ENCODE peak calls at places on chromosomes 1 and 21, in five cellular contexts. One of them, this sample, is unnamed.

GRCh38 chr1:195738971-195739650 is 869.1 kb downstream of the KCNT2 start:
- DNase-seq in mucosa of descending colon: no peak
- DNase-seq in hepatocyte: no peak
- DNase-seq in A549: peak; percentile 41
- DNase-seq in GM23338: no peak
- DNase-seq in this sample: no peak

GRCh38 chr1:110203021-110203661 is 7.0 kb upstream of the KCNC4 start:
- DNase-seq in GM23338: peak; percentile 78
- DNase-seq in A549: peak; percentile 63
- DNase-seq in mucosa of descending colon: peak; percentile 93
- DNase-seq in hepatocyte: peak; percentile 77
- DNase-seq in this sample: peak; percentile 84

GRCh38 chr1:90133133-90133532 is 138.2 kb downstream of the ZNF326 start:
- DNase-seq in A549: peak; percentile 31
- DNase-seq in mucosa of descending colon: peak; percentile 76
- DNase-seq in GM23338: peak; percentile 83
- DNase-seq in hepatocyte: peak; percentile 63
- DNase-seq in this sample: peak; percentile 67

GRCh38 chr1:30645807-30646206 is 77.6 kb downstream of the MATN1 start:
- DNase-seq in hepatocyte: no peak
- DNase-seq in A549: no peak
- DNase-seq in GM23338: no peak
- DNase-seq in mucosa of descending colon: no peak
- DNase-seq in this sample: no peak

GRCh38 chr1:44423706-44424546 is 18.9 kb downstream of the RNF220 start:
- DNase-seq in A549: no peak
- DNase-seq in hepatocyte: peak; percentile 23
- DNase-seq in mucosa of descending colon: peak; percentile 81
- DNase-seq in GM23338: peak; percentile 63
- DNase-seq in this sample: peak; percentile 64

GRCh38 chr1:236301958-236302335 is 20.2 kb upstream of the ERO1B start:
- DNase-seq in A549: no peak
- DNase-seq in GM23338: peak; percentile 27
- DNase-seq in hepatocyte: no peak
- DNase-seq in mucosa of descending colon: no peak
- DNase-seq in this sample: no peak

GRCh38 chr1:198909973-198910372 is 271.1 kb downstream of the PTPRC start:
- DNase-seq in hepatocyte: no peak
- DNase-seq in mucosa of descending colon: no peak
- DNase-seq in A549: no peak
- DNase-seq in GM23338: no peak
- DNase-seq in this sample: no peak

GRCh38 chr1:47188901-47189785 is 693 bp downstream of the PDZK1IP1 start:
- DNase-seq in GM23338: no peak
- DNase-seq in hepatocyte: no peak
- DNase-seq in mucosa of descending colon: no peak
- DNase-seq in A549: no peak
- DNase-seq in this sample: peak; percentile 23

GRCh38 chr21:29300547-29301138 is 1.9 kb downstream of the BACH1 start:
- DNase-seq in A549: no peak
- DNase-seq in GM23338: no peak
- DNase-seq in hepatocyte: no peak
- DNase-seq in mucosa of descending colon: no peak
- DNase-seq in this sample: no peak

GRCh38 chr1:235790123-235790522 is 76.6 kb downstream of the LYST start:
- DNase-seq in hepatocyte: no peak
- DNase-seq in mucosa of descending colon: no peak
- DNase-seq in GM23338: no peak
- DNase-seq in A549: no peak
- DNase-seq in this sample: no peak

GRCh38 chr1:244674446-244674845 is 21.5 kb downstream of the DESI2 start:
- DNase-seq in mucosa of descending colon: no peak
- DNase-seq in hepatocyte: no peak
- DNase-seq in GM23338: no peak
- DNase-seq in A549: no peak
- DNase-seq in this sample: no peak

GRCh38 chr1:209743145-209743482 is 12.7 kb upstream of the TRAF3IP3 start:
- DNase-seq in A549: no peak
- DNase-seq in hepatocyte: no peak
- DNase-seq in mucosa of descending colon: no peak
- DNase-seq in GM23338: no peak
- DNase-seq in this sample: no peak

GRCh38 chr1:226884966-226885820 is 14.8 kb downstream of the PSEN2 start:
- DNase-seq in mucosa of descending colon: no peak
- DNase-seq in GM23338: no peak
- DNase-seq in A549: no peak
- DNase-seq in hepatocyte: no peak
- DNase-seq in this sample: no peak

GRCh38 chr1:57843760-57844159 is 419.9 kb upstream of the DAB1 start:
- DNase-seq in mucosa of descending colon: no peak
- DNase-seq in A549: no peak
- DNase-seq in hepatocyte: no peak
- DNase-seq in GM23338: no peak
- DNase-seq in this sample: no peak

GRCh38 chr1:228141082-228141870 is 1.2 kb downstream of the GUK1 start:
- DNase-seq in GM23338: no peak
- DNase-seq in mucosa of descending colon: peak; percentile 62
- DNase-seq in hepatocyte: peak; percentile 19
- DNase-seq in A549: no peak
- DNase-seq in this sample: peak; percentile 52

GRCh38 chr1:218587890-218588289 is 242.8 kb downstream of the TGFB2 start:
- DNase-seq in hepatocyte: no peak
- DNase-seq in GM23338: no peak
- DNase-seq in mucosa of descending colon: no peak
- DNase-seq in A549: no peak
- DNase-seq in this sample: no peak

GRCh38 chr1:218588555-218589172 is 243.5 kb downstream of the TGFB2 start:
- DNase-seq in hepatocyte: no peak
- DNase-seq in A549: no peak
- DNase-seq in GM23338: no peak
- DNase-seq in mucosa of descending colon: no peak
- DNase-seq in this sample: no peak

GRCh38 chr1:218582646-218583045 is 237.5 kb downstream of the TGFB2 start:
- DNase-seq in GM23338: no peak
- DNase-seq in mucosa of descending colon: no peak
- DNase-seq in A549: peak; percentile 33
- DNase-seq in hepatocyte: no peak
- DNase-seq in this sample: no peak

GRCh38 chr1:218585565-218586184 is 240.5 kb downstream of the TGFB2 start:
- DNase-seq in GM23338: peak; percentile 65
- DNase-seq in hepatocyte: peak; percentile 71
- DNase-seq in mucosa of descending colon: no peak
- DNase-seq in A549: peak; percentile 95
- DNase-seq in this sample: no peak

DNA sequence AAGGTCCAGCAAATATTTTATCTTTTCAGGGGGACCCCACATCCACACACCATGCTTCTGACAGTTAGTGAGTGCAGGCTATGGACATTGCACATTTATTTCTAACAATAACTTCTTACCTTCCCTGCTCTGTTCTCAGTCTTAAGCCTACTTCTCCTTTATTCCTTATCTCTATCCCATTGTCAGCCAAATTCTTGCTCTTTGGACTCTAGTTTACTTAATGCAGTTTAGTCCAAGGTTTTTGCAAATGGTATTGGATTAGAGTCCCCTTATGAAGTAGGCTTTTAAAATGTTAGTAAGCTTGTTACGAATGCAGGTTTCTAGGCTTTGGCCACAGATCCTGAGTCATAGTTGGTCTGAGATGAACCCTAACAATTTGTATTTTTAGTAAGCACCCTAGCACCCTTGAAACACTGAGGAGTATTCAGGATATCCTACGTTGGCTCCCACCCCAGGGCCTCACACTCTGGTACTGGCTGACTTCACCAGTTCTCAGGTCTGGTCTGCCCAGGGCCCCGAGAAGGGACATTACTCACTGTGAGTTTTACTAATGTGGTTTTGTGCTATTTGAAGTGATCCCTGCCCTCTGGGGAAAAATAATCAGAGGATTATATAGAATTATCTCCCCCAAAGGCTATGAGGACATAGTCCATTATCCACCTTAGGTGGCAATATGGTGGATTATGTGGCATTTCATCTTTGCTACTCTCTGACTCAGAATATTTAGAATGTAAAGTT is 239.5 kb downstream of the TGFB2 start:
- DNase-seq in mucosa of descending colon: no peak
- DNase-seq in A549: peak; percentile 52
- DNase-seq in GM23338: no peak
- DNase-seq in hepatocyte: no peak
- DNase-seq in this sample: no peak
- H3K4me1 ChIP-seq in mucosa of descending colon: no peaks in the 10 kb centered on the region
- H3K4me1 ChIP-seq in A549: peaks cover 29% of the 10 kb centered on the region
- H3K4me1 ChIP-seq in GM23338: peaks cover 15% of the 10 kb centered on the region
- H3K4me1 ChIP-seq in hepatocyte: peaks cover 22% of the 10 kb centered on the region
- H3K4me1 ChIP-seq in this sample: no peaks in the 10 kb centered on the region

DNA sequence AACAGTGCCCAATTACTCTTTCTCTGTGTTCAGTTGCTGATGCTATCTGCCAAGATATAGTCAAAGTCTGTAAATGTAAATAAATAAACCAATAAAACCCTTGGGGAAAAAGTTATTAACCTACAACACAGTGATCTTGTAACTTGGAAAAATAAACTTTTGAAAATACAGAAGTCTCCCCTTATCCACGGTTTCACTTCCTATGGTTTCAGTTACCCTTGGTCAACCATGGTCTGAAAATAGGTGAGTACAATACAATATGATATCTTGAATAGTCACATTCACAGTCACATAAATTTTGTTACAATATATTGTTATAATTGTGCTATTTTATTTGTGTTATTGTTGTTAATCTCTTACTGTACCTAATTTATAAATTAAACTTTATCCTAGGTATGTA is 501.9 kb downstream of the LMO4 start:
- DNase-seq in hepatocyte: no peak
- DNase-seq in GM23338: no peak
- DNase-seq in A549: no peak
- DNase-seq in mucosa of descending colon: no peak
- DNase-seq in this sample: no peak
- H3K4me1 ChIP-seq in hepatocyte: no peaks in the 10 kb centered on the region
- H3K4me1 ChIP-seq in GM23338: no peaks in the 10 kb centered on the region
- H3K4me1 ChIP-seq in A549: no peaks in the 10 kb centered on the region
- H3K4me1 ChIP-seq in mucosa of descending colon: no peaks in the 10 kb centered on the region
- H3K4me1 ChIP-seq in this sample: no peaks in the 10 kb centered on the region

GRCh38 chr1:172905452-172905851 is 145.3 kb downstream of the TNFSF18 start:
- DNase-seq in hepatocyte: no peak
- DNase-seq in mucosa of descending colon: no peak
- DNase-seq in A549: no peak
- DNase-seq in GM23338: no peak
- DNase-seq in this sample: no peak
- H3K4me1 ChIP-seq in hepatocyte: no peaks in the 10 kb centered on the region
- H3K4me1 ChIP-seq in mucosa of descending colon: no peaks in the 10 kb centered on the region
- H3K4me1 ChIP-seq in A549: peaks cover 42% of the 10 kb centered on the region
- H3K4me1 ChIP-seq in GM23338: no peaks in the 10 kb centered on the region
- H3K4me1 ChIP-seq in this sample: no peaks in the 10 kb centered on the region

DNA sequence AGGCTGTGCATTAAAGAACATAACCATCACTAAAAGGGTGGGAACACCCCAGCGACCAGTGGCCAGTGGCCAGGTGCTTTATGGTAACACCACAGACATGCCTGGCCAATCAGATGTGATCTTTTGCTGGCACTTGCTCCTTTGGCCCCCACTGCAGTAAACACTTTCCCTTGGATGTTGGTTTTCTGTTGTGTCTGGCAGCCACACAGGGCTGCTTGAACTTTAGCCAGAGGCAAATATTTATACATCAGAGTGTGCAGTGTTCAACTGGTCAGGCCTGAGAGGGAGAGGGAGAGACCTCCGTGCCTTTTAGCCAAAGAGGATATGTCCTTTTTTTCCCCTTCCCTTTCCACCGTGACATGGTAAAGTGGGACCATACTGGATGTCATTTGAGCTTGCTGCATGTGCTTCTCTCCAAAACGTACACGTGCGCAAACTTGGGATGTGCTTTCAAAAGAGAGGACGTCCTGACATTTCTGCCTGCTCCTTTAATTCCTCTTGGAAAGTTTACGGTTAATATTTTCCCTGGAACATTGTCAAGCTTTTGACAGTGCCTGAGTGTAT is 101.2 kb downstream of the NFIA start:
- DNase-seq in mucosa of descending colon: peak; percentile 59
- DNase-seq in A549: peak; percentile 13
- DNase-seq in hepatocyte: peak; percentile 49
- DNase-seq in GM23338: no peak
- DNase-seq in this sample: peak; percentile 57
- H3K4me1 ChIP-seq in mucosa of descending colon: no peaks in the 10 kb centered on the region
- H3K4me1 ChIP-seq in A549: peaks cover 40% of the 10 kb centered on the region
- H3K4me1 ChIP-seq in hepatocyte: peaks cover 44% of the 10 kb centered on the region
- H3K4me1 ChIP-seq in GM23338: peaks cover 5% of the 10 kb centered on the region
- H3K4me1 ChIP-seq in this sample: no peaks in the 10 kb centered on the region

GRCh38 chr1:53733447-53733931 is 5.5 kb downstream of the GLIS1 start:
- DNase-seq in mucosa of descending colon: no peak
- DNase-seq in GM23338: no peak
- DNase-seq in hepatocyte: no peak
- DNase-seq in A549: no peak
- DNase-seq in this sample: no peak
- H3K4me1 ChIP-seq in mucosa of descending colon: peaks cover 9% of the 10 kb centered on the region
- H3K4me1 ChIP-seq in GM23338: peaks cover 9% of the 10 kb centered on the region
- H3K4me1 ChIP-seq in hepatocyte: peaks cover 31% of the 10 kb centered on the region
- H3K4me1 ChIP-seq in A549: peaks cover 12% of the 10 kb centered on the region
- H3K4me1 ChIP-seq in this sample: peaks cover 3% of the 10 kb centered on the region

DNA sequence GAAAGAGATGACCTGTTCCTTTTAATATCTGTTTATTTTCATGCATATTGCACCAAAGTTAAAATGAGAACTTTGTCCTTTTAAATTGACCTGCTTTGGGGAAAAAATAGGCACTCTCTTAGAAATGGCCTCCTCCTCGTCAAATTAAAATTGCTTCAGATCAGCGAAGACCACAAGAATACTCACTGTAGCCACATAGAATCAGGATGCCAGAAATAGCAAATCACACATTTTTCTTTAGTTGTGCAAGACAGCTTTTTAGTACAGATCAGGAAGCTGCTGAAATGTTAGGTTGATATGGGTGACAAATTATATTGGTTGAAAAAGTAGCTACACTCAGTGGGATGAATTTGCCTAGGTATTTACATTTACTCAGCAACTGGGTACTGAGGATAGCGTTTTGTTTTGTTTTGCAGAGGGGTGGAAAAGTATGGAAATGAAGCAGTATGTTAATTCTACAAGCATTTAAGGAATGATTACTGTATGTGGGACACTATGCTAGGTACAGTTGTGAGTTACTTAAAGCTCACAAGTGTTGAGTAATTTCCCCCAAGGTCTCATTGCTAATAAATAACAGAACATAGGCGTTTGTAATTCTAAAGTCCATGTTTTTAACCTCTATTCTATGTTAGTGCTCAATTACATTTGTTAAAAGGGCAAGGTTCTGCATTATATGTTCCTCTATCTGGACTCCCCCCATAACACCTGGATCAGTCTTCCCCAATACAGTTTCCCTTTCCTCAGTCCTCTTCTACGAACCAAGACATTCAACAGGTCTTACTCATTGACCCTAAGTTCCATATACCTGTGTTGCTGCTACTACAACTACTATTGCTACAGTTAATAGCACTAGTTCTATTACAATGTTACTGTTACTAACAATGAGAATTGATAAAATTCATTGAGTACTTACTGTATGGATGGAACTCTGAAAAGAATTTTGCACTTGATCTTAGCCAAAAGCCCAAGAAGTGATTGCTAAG is 99.4 kb upstream of the S1PR1 start:
- DNase-seq in A549: no peak
- DNase-seq in mucosa of descending colon: no peak
- DNase-seq in hepatocyte: no peak
- DNase-seq in GM23338: peak; percentile 51
- DNase-seq in this sample: no peak
- H3K4me1 ChIP-seq in A549: no peaks in the 10 kb centered on the region
- H3K4me1 ChIP-seq in mucosa of descending colon: no peaks in the 10 kb centered on the region
- H3K4me1 ChIP-seq in hepatocyte: peaks cover 29% of the 10 kb centered on the region
- H3K4me1 ChIP-seq in GM23338: peaks cover 21% of the 10 kb centered on the region
- H3K4me1 ChIP-seq in this sample: no peaks in the 10 kb centered on the region

GRCh38 chr1:94603663-94604062 is 62.1 kb upstream of the F3 start:
- DNase-seq in A549: no peak
- DNase-seq in hepatocyte: no peak
- DNase-seq in mucosa of descending colon: no peak
- DNase-seq in GM23338: no peak
- DNase-seq in this sample: no peak
- H3K4me1 ChIP-seq in A549: peaks cover 15% of the 10 kb centered on the region
- H3K4me1 ChIP-seq in hepatocyte: peaks cover 54% of the 10 kb centered on the region
- H3K4me1 ChIP-seq in mucosa of descending colon: peaks cover 38% of the 10 kb centered on the region
- H3K4me1 ChIP-seq in GM23338: no peaks in the 10 kb centered on the region
- H3K4me1 ChIP-seq in this sample: peaks cover 13% of the 10 kb centered on the region